ENCODE peak calls at places on chromosomes 1 and 21, in six cellular contexts. F is uterus, J is breast epithelium, W is heart left ventricle, R is endothelial cell of umbilical vein, E is HepG2. Q is an unnamed sample.

GRCh38 chr1:3702990-3703728 is 49.1 kb upstream of the CCDC27 start:
- DNase-seq in F (no peak), J (peak; percentile 73), W (no peak), R (no peak), E (no peak), Q (peak; percentile 34)

GRCh38 chr1:155651861-155652661 is 36.5 kb downstream of the YY1AP1 start:
- DNase-seq in F (no peak), J (no peak), W (no peak), R (no peak), E (no peak), Q (no peak)

GRCh38 chr1:40703316-40703715 is 11.8 kb downstream of the NFYC start:
- DNase-seq in F (no peak), J (no peak), W (no peak), R (peak; percentile 20), E (no peak), Q (peak; percentile 43)

GRCh38 chr1:180231506-180232420 is 1.7 kb downstream of the LHX4 start:
- DNase-seq in F (no peak), J (no peak), W (no peak), R (peak; percentile 29), E (no peak), Q (peak; percentile 13)

GRCh38 chr1:183989078-183989577 is 48.4 kb downstream of the COLGALT2 start:
- DNase-seq in F (no peak), J (no peak), W (peak; percentile 39), R (no peak), E (no peak), Q (peak; percentile 5)

GRCh38 chr1:158310623-158311022 is 20.7 kb downstream of the CD1B start:
- DNase-seq in F (no peak), J (no peak), W (no peak), R (no peak), E (no peak), Q (no peak)

GRCh38 chr1:48114596-48115384 is 107.7 kb upstream of the SLC5A9 start:
- DNase-seq in F (no peak), J (no peak), W (no peak), R (no peak), E (peak; percentile 41), Q (no peak)

GRCh38 chr21:14567557-14568279 is 21.6 kb upstream of the SAMSN1 start:
- DNase-seq in F (no peak), J (no peak), W (no peak), R (no peak), E (no peak), Q (no peak)

GRCh38 chr1:86748622-86749373 is 44.4 kb downstream of the SH3GLB1 start:
- DNase-seq in F (no peak), J (no peak), W (no peak), R (no peak), E (no peak), Q (no peak)

GRCh38 chr1:245396615-245397014 is 241.8 kb downstream of the KIF26B start:
- DNase-seq in F (no peak), J (no peak), W (no peak), R (no peak), E (no peak), Q (no peak)

GRCh38 chr1:33300673-33301072 is 20.2 kb downstream of the A3GALT2 start:
- DNase-seq in F (peak; percentile 91), J (peak; percentile 76), W (no peak), R (no peak), E (no peak), Q (peak; percentile 82)

GRCh38 chr1:73327998-73328397 is 870.0 kb downstream of the LRRIQ3 start:
- DNase-seq in F (no peak), J (no peak), W (no peak), R (no peak), E (no peak), Q (no peak)

GRCh38 chr1:65741993-65742392 is 50.7 kb upstream of the PDE4B start:
- DNase-seq in F (no peak), J (no peak), W (no peak), R (no peak), E (no peak), Q (no peak)

GRCh38 chr1:54127594-54127993 is 25.2 kb downstream of the CDCP2 start:
- DNase-seq in F (no peak), J (no peak), W (no peak), R (no peak), E (no peak), Q (no peak)

GRCh38 chr1:54126271-54126815 is 26.5 kb downstream of the CDCP2 start:
- DNase-seq in F (no peak), J (no peak), W (no peak), R (no peak), E (no peak), Q (no peak)

GRCh38 chr1:54124906-54125305 is 27.9 kb downstream of the CDCP2 start:
- DNase-seq in F (no peak), J (no peak), W (no peak), R (no peak), E (no peak), Q (no peak)

GRCh38 chr1:54124472-54124871 is 28.3 kb downstream of the CDCP2 start:
- DNase-seq in F (no peak), J (no peak), W (no peak), R (no peak), E (no peak), Q (no peak)

DNA sequence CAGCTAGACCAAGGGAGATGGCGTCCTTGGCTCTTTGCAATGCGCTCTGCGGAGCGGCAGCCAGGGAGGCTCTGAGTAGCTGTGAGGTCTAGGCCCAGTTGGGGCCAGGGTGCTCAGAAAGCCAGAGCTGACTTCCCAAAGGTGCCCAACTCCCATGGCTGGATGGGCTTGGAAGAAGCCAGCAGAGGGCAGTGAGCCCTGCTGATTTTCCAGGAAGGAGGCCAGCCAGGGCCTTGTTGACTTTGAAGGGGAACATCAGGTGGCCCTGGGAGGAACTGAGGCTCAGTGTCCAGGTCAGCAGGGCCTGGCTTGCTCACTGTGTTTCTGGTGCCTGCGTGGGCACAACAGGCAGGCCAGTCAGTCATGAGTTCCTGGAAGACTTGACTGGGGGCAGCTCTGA is 27.1 kb downstream of the CDCP2 start:
- DNase-seq in F (no peak), J (no peak), W (peak; percentile 32), R (peak; percentile 55), E (peak; percentile 32), Q (peak; percentile 52)
- TF ChIP-seq CTCF in F (no peak), J (peak; percentile 31), W (peak; percentile 28), R (no peak), E (peak; percentile 79), Q (peak; percentile 27)

GRCh38 chr1:76491737-76492136 is 375.5 kb upstream of the ST6GALNAC5 start:
- DNase-seq in F (no peak), J (no peak), W (no peak), R (no peak), E (no peak), Q (no peak)
- TF ChIP-seq POLR2A in F (no peak), J (no peak), W (no peak), R (no peak), E (no peak), Q (no peak)

DNA sequence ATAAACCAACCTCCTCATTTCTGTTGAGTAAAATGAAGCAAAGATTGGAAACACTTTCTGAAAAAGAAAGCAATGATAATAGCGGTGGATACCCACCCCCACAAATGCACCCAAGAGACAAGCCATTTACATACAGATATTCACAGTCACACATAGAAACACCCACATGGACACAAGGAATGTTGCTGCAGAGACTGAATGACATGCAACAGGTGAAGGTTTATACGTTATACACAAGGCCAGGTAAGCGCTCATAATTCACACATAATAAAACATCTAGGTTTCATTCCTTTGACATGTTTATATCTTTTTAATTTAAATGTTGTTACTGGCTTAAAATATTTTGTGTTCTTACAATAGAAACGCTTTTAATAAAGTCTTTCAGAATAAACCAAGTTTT is 21.3 kb downstream of the ARV1 start:
- DNase-seq in F (no peak), J (no peak), W (no peak), R (no peak), E (no peak), Q (no peak)
- H3K27me3 ChIP-seq in F (no peaks in the 10 kb centered on the region), J (no peaks in the 10 kb centered on the region), W (no peaks in the 10 kb centered on the region), R (no peaks in the 10 kb centered on the region), E (no peaks in the 10 kb centered on the region), Q (no peaks in the 10 kb centered on the region)

GRCh38 chr21:20045197-20045596 is 953.0 kb upstream of the NCAM2 start:
- DNase-seq in F (no peak), J (no peak), W (no peak), R (no peak), E (no peak), Q (no peak)

DNA sequence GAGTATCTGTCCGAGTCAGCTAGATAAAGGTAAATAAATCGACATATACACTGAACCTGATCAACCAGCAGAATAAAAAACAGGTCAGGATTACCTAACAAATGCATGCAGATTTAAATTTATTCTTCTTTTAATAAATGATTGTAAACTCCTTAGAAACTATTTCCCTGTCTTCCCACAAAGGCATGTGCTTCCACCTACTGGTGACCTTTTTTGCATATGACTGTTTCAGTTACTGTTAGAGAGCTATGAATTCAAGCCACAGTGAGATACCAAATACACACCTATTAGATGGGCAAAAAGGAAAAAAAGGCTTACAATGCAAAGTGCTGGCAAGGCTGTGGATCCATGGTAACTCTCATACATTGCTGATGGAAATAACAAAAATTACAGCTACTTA is 957.4 kb upstream of the NCAM2 start:
- DNase-seq in F (no peak), J (no peak), W (no peak), R (peak; percentile 14), E (no peak), Q (no peak)
- TF ChIP-seq CTCF in F (no peak), J (peak; percentile 40), W (peak; percentile 21), R (no peak), E (no peak), Q (peak; percentile 30)

GRCh38 chr1:50332941-50333594 is 90.2 kb downstream of the DMRTA2 start:
- DNase-seq in F (no peak), J (no peak), W (peak; percentile 25), R (peak; percentile 46), E (peak; percentile 21), Q (peak; percentile 47)
- TF ChIP-seq POLR2A in F (no peak), J (no peak), W (no peak), R (no peak), E (no peak), Q (peak; percentile 31)

DNA sequence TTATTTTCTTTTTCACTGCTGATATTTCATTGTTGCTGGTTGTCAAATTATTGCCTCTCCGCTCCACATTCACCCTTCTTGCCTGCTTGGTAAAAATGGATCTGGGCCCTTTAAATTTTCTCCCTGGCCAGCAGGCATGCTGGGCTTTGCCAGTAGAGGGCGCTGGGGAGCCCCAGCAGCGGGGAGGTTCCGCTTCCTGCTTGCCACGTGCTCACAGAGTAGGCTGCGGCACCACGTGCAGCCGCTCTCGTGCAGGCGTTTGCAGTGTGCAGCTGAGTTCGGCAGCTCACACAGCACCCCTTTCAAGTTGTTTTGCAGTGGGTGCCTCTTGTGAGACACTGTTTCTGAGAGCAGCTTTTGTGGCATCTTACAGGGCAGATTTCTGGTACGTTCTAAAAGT is at the start of gene ACTL8:
- DNase-seq in F (no peak), J (no peak), W (no peak), R (no peak), E (no peak), Q (no peak)
- H3K27me3 ChIP-seq in F (no peaks in the 10 kb centered on the region), J (no peaks in the 10 kb centered on the region), W (no peaks in the 10 kb centered on the region), R (no peaks in the 10 kb centered on the region), E (no peaks in the 10 kb centered on the region), Q (no peaks in the 10 kb centered on the region)

DNA sequence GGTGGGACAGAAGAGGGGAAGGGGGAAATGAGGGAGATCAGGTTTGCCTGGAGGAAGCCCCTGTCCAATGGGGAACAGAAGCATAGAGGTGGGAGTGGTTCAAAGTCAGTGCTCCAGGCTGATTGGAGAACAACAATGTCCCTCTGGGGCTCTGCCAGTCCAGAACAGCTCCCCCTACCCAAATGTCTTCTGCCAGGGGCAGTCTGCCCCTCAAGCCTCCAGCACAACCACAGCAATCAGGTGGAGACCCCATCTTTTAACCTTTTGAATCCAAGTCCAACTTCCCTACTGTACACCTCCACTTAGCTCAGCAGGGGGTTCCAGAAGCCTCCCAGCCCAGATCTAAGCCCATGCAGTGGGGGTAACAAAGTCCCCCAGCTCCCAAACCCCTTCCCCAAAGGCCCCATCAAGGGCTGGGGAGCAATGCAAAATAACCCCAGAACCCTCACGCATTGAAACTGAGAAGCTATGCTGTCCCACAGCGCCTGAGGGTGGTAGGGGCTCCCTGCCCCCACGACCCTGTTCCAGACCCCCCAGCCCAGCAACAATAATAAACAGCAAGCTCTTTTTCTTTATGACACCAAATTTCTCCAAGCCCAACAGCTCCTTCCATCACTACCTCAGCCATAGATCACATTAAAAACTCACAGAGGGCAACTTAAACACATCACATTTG is 3.3 kb downstream of the AHDC1 start:
- DNase-seq in F (peak; percentile 44), J (no peak), W (no peak), R (peak; percentile 51), E (peak; percentile 34), Q (no peak)
- TF ChIP-seq CTCF in F (no peak), J (no peak), W (no peak), R (no peak), E (peak; percentile 19), Q (no peak)